ENCODE peak calls at places on chromosome 14, in seven cellular contexts. N is AG09309, H is brain microvascular endothelial cell, Z is lung, P is IMR-90, I is progenitor cell of endocrine pancreas, W is neural progenitor cell. R is an unnamed sample.

GRCh38 chr14:91367173-91368171 is 50.1 kb downstream of the CCDC88C start:
- DNase-seq in N (no peak), H (peak), Z (peak), P (peak), I (no peak), W (no peak), R (peak)

GRCh38 chr14:55540847-55541773 is 38.9 kb upstream of the KTN1 start:
- DNase-seq in N (no peak), H (no peak), Z (no peak), P (peak), I (no peak), W (no peak), R (no peak)

GRCh38 chr14:54789166-54789565 is 113.5 kb downstream of the GCH1 start:
- DNase-seq in N (no peak), H (no peak), Z (no peak), P (no peak), I (no peak), W (no peak), R (no peak)

GRCh38 chr14:43539210-43539609 is 967.9 kb downstream of the FSCB start:
- DNase-seq in N (no peak), H (no peak), Z (no peak), P (peak), I (no peak), W (peak), R (peak)

GRCh38 chr14:87483651-87484260 is 509.2 kb downstream of the GALC start:
- DNase-seq in N (no peak), H (peak), Z (no peak), P (peak), I (no peak), W (no peak), R (peak)

GRCh38 chr14:56173360-56173922 is 55.2 kb downstream of the PELI2 start:
- DNase-seq in N (no peak), H (no peak), Z (no peak), P (no peak), I (no peak), W (no peak), R (no peak)

GRCh38 chr14:96653597-96653996 is 143.6 kb upstream of the VRK1 start:
- DNase-seq in N (no peak), H (no peak), Z (peak), P (no peak), I (no peak), W (no peak), R (no peak)

GRCh38 chr14:54104746-54105145 is 148.1 kb upstream of the BMP4 start:
- DNase-seq in N (no peak), H (no peak), Z (no peak), P (no peak), I (no peak), W (no peak), R (no peak)

GRCh38 chr14:100241279-100241678 is 2.3 kb downstream of the YY1 start:
- DNase-seq in N (no peak), H (no peak), Z (no peak), P (no peak), I (no peak), W (no peak), R (no peak)

GRCh38 chr14:100250732-100251465 is 12.0 kb downstream of the YY1 start:
- DNase-seq in N (no peak), H (no peak), Z (no peak), P (no peak), I (no peak), W (no peak), R (no peak)

GRCh38 chr14:100240725-100241032 is 1.7 kb downstream of the YY1 start:
- DNase-seq in N (no peak), H (no peak), Z (no peak), P (no peak), I (no peak), W (no peak), R (no peak)

GRCh38 chr14:100246809-100247428 is 8.0 kb downstream of the YY1 start:
- DNase-seq in N (no peak), H (no peak), Z (no peak), P (peak), I (no peak), W (peak), R (peak)

DNA sequence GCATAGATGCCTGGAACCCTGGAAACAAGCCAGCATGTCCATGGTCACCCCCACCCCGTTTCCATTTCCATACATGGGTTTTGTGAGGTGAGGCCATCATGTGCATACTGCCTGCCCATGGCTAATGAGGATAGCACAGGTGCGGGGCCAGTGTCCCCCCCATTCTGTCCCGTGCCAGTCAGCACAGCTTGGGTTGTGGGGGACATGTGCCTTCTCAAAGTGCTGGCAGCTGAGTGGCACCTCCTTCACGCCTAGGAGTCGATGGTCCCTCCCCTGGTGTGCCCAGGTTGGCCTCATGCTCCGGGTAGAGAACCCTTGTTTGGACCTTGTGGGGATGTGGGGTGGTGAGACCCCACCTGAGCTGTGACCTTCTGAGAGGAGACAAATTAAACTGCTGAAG is 7.2 kb downstream of the YY1 start:
- DNase-seq in N (no peak), H (no peak), Z (no peak), P (no peak), I (no peak), W (no peak), R (no peak)
- TF ChIP-seq CTCF in N (no peak), H (no peak), Z (no peak), P (no peak), I (no peak), W (no peak), R (no peak)

GRCh38 chr14:103905861-103906456 is 22.3 kb upstream of the TDRD9 start:
- DNase-seq in N (no peak), H (no peak), Z (no peak), P (no peak), I (no peak), W (peak), R (no peak)
- TF ChIP-seq CTCF in N (no peak), H (peak), Z (no peak), P (no peak), I (peak), W (peak), R (peak)

DNA sequence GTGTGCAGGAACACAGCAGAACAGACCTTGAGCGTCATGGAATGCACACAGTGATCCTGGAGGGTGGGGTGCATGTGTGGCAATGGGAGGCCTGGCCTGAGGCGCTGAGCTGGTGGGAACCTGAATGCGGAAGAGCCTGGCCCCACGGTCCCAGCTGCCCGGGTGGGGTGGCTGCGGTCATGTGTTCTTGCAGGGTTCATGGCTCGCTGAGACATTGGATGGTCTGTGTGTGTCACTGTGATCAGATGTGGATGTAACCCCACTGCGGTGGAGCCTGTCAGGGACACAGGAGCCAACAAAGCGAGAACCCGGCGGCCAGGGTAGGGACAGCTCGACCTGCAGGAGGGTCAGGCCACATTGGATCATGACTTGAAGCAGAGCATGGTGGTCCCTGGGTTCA is 23.2 kb downstream of the MTA1 start:
- DNase-seq in N (no peak), H (no peak), Z (no peak), P (no peak), I (no peak), W (no peak), R (no peak)
- TF ChIP-seq CTCF in N (no peak), H (no peak), Z (no peak), P (no peak), I (no peak), W (no peak), R (no peak)

GRCh38 chr14:75568141-75568540 is 10.3 kb upstream of the FLVCR2 start:
- DNase-seq in N (no peak), H (no peak), Z (no peak), P (no peak), I (no peak), W (no peak), R (no peak)
- TF ChIP-seq CTCF in N (no peak), H (no peak), Z (no peak), P (no peak), I (no peak), W (no peak), R (no peak)

DNA sequence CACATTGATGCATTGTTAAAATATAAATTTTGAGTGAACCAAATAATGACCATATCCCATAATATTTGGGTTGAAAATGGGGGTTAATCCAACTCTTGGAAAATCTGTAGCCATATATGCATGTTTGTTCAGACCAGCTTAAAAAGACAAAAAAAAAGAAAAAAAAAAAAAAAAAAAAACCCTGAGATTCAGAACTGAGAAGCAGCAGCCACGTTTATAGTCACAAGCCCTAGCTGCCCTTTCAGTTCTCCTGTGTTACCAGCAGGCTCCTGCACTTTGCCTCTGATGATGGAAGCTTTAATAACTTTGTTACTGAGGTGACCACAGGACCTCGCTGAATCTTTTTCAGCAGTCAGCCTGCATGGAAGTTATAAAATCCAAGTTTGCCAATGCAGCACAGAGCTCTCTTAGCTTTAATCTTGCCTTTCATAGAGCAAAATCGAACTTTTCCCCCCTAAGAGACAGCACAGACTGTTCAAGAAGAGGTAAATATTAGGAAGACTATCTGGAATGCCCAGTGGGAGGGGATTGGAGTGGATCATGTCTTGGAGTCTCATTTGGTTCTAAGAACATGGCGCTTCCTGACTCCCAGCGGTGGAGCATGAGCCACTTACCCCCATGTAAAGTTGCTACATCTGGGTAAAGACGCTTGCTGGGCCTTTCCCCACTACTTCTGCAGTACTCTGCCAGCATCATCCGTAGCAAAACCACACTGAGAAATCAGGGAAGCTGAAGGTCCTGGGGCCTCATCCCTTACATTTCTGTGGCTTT is 20.6 kb downstream of the GNG2 start:
- DNase-seq in N (peak), H (no peak), Z (no peak), P (no peak), I (no peak), W (no peak), R (no peak)
- TF ChIP-seq CTCF in N (no peak), H (peak), Z (no peak), P (no peak), I (no peak), W (no peak), R (no peak)

DNA sequence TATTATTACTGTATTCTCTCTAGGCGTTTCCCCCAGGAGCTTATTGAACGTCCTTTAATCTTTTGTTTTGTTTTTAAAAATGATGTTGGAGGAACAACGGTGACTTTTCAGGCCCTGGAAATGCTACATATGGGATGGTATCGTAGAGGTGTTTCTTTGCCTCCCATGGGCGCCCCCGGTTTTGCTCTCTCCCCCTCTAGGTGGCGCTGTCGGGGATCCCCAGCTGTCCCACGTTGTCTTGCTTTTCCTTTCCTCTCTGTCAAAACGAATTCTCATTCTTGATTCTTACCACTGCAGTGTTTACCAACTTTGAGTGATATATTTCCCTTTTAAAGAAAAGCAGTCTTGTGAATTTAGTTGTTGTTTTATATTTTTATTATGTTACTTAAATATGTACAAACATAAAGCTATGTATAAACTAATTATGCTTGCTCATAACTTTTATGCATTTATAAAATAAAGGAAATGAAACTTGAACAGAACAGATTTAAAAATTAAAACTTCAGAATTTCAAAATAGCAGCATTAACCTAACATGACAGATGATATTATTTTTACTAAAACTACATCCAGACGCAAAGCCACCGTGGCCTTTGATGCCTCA is 171.9 kb downstream of the RGS6 start:
- DNase-seq in N (no peak), H (peak), Z (no peak), P (no peak), I (no peak), W (peak), R (no peak)
- TF ChIP-seq CTCF in N (peak), H (peak), Z (no peak), P (peak), I (peak), W (peak), R (peak)

GRCh38 chr14:80213602-80214001 is 2.3 kb upstream of the DIO2 start:
- DNase-seq in N (peak), H (peak), Z (no peak), P (peak), I (no peak), W (peak), R (peak)
- TF ChIP-seq CTCF in N (peak), H (peak), Z (no peak), P (peak), I (peak), W (peak), R (peak)